ENCODE peak calls at places on chromosomes 6 and 20, in ten cellular contexts. U is cardiac muscle cell, L is aorta, D is heart right ventricle, M is neuronal stem cell, B is testis, F is endodermal cell, W is keratinocyte, J is heart left ventricle, P is SJSA1. I is an unnamed sample. For H3K9me3, the result is how much of the 10 kb centered on the place peaks cover.

GRCh38 chr20:35410613-35411012 is 1.2 kb downstream of the UQCC1 start:
- DNase-seq in U (no peak), L (no peak), D (no peak), M (no peak), B (no peak), F (no peak), W (no peak), J (no peak), P (no peak), I (no peak)

GRCh38 chr6:138564170-138564721 is 65.0 kb upstream of the NHSL1 start:
- DNase-seq in U (no peak), L (no peak), D (no peak), M (no peak), B (no peak), F (no peak), W (no peak), J (no peak), P (no peak), I (no peak)

GRCh38 chr6:149963212-149963461 is 606 bp upstream of the ULBP1 start:
- DNase-seq in U (peak), L (no peak), D (no peak), M (no peak), B (peak), F (peak), W (no peak), J (no peak), P (no peak), I (no peak)

GRCh38 chr20:50704971-50705370 is 13.6 kb upstream of the RIPOR3 start:
- DNase-seq in U (peak), L (no peak), D (no peak), M (no peak), B (no peak), F (no peak), W (no peak), J (no peak), P (no peak), I (no peak)

GRCh38 chr6:136440187-136440582 is 110.0 kb downstream of the MAP7 start:
- DNase-seq in U (no peak), L (no peak), D (no peak), M (no peak), B (no peak), F (no peak), W (peak), J (no peak), P (no peak), I (no peak)

GRCh38 chr6:169868458-169868857 is 117.0 kb downstream of the ERMARD start:
- DNase-seq in U (no peak), L (no peak), D (peak), M (no peak), B (peak), F (peak), W (no peak), J (peak), P (peak), I (no peak)

GRCh38 chr6:55397986-55398385 is 70.7 kb downstream of the GFRAL start:
- DNase-seq in U (peak), L (no peak), D (no peak), M (no peak), B (no peak), F (no peak), W (no peak), J (no peak), P (no peak), I (no peak)

GRCh38 chr6:18388252-18388651 is 1.1 kb downstream of the RNF144B start:
- DNase-seq in U (no peak), L (no peak), D (no peak), M (no peak), B (no peak), F (no peak), W (no peak), J (no peak), P (no peak), I (no peak)

GRCh38 chr6:74507649-74508048 is 698.2 kb downstream of the COL12A1 start:
- DNase-seq in U (no peak), L (no peak), D (no peak), M (no peak), B (no peak), F (no peak), W (no peak), J (no peak), P (no peak), I (no peak)

GRCh38 chr6:117919775-117920492 is 12.9 kb downstream of the SLC35F1 start:
- DNase-seq in U (no peak), L (peak), D (peak), M (peak), B (peak), F (peak), W (no peak), J (peak), P (no peak), I (peak)

GRCh38 chr6:68196645-68197044 is 438.4 kb upstream of the ADGRB3 start:
- DNase-seq in U (peak), L (no peak), D (no peak), M (no peak), B (no peak), F (no peak), W (no peak), J (no peak), P (no peak), I (no peak)

GRCh38 chr20:47843886-47844567 is 58.7 kb upstream of the SULF2 start:
- DNase-seq in U (no peak), L (no peak), D (no peak), M (no peak), B (no peak), F (peak), W (peak), J (no peak), P (no peak), I (no peak)

GRCh38 chr6:79605968-79606764 is 25.0 kb upstream of the SH3BGRL2 start:
- DNase-seq in U (no peak), L (no peak), D (no peak), M (no peak), B (no peak), F (peak), W (no peak), J (no peak), P (no peak), I (no peak)

GRCh38 chr20:34773726-34774125 is 51.7 kb downstream of the NCOA6 start:
- DNase-seq in U (no peak), L (no peak), D (no peak), M (no peak), B (no peak), F (no peak), W (no peak), J (no peak), P (no peak), I (no peak)

GRCh38 chr6:125002090-125002741 is 40.0 kb downstream of the RNF217 start:
- DNase-seq in U (peak), L (no peak), D (no peak), M (peak), B (peak), F (peak), W (no peak), J (no peak), P (peak), I (no peak)

GRCh38 chr20:19886666-19887288 is 128.7 kb downstream of the RIN2 start:
- DNase-seq in U (no peak), L (no peak), D (no peak), M (no peak), B (no peak), F (peak), W (no peak), J (no peak), P (no peak), I (no peak)

GRCh38 chr6:53544050-53544499 is 826 bp downstream of the GCLC start:
- DNase-seq in U (no peak), L (no peak), D (no peak), M (peak), B (peak), F (no peak), W (no peak), J (no peak), P (no peak), I (no peak)

GRCh38 chr6:158040051-158040803 is 58.6 kb downstream of the SYNJ2 start:
- DNase-seq in U (peak), L (peak), D (no peak), M (no peak), B (no peak), F (no peak), W (peak), J (peak), P (peak), I (peak)

GRCh38 chr6:12160350-12160749 is 129.8 kb upstream of the EDN1 start:
- DNase-seq in U (peak), L (no peak), D (no peak), M (no peak), B (no peak), F (no peak), W (no peak), J (no peak), P (peak), I (no peak)

GRCh38 chr6:15327271-15327670 is 81.4 kb downstream of the JARID2 start:
- DNase-seq in U (no peak), L (no peak), D (no peak), M (no peak), B (peak), F (no peak), W (no peak), J (no peak), P (no peak), I (no peak)

GRCh38 chr6:105302617-105303128 is 100.2 kb downstream of the PREP start:
- DNase-seq in U (no peak), L (no peak), D (no peak), M (no peak), B (no peak), F (peak), W (no peak), J (no peak), P (no peak), I (no peak)

GRCh38 chr6:105301072-105301503 is 101.8 kb downstream of the PREP start:
- DNase-seq in U (peak), L (no peak), D (no peak), M (no peak), B (no peak), F (no peak), W (no peak), J (peak), P (no peak), I (no peak)

GRCh38 chr6:105300090-105300489 is 102.8 kb downstream of the PREP start:
- DNase-seq in U (no peak), L (no peak), D (no peak), M (no peak), B (no peak), F (no peak), W (no peak), J (no peak), P (no peak), I (no peak)

GRCh38 chr6:105304366-105304765 is 98.5 kb downstream of the PREP start:
- DNase-seq in U (no peak), L (no peak), D (no peak), M (no peak), B (no peak), F (no peak), W (no peak), J (no peak), P (no peak), I (no peak)

GRCh38 chr6:105301756-105302616 is 100.9 kb downstream of the PREP start:
- DNase-seq in U (no peak), L (no peak), D (no peak), M (no peak), B (no peak), F (no peak), W (no peak), J (no peak), P (no peak), I (no peak)
- H3K9me3 ChIP-seq in U (under half), L (under half), D (under half), M (under half), B (under half), F (under half), W (under half), J (under half), P (under half), I (under half)

GRCh38 chr6:43076093-43076927 is at the start of gene PTK7:
- DNase-seq in U (peak), L (no peak), D (no peak), M (peak), B (peak), F (peak), W (no peak), J (no peak), P (peak), I (peak)

GRCh38 chr6:43075791-43076092 is 372 bp upstream of the PTK7 start:
- DNase-seq in U (no peak), L (no peak), D (no peak), M (no peak), B (no peak), F (no peak), W (no peak), J (no peak), P (no peak), I (no peak)

GRCh38 chr6:43078651-43079050 is 2.5 kb downstream of the PTK7 start:
- DNase-seq in U (peak), L (no peak), D (no peak), M (no peak), B (no peak), F (no peak), W (no peak), J (no peak), P (no peak), I (no peak)

GRCh38 chr6:43077981-43078411 is 1.9 kb downstream of the PTK7 start:
- DNase-seq in U (peak), L (no peak), D (no peak), M (no peak), B (no peak), F (peak), W (no peak), J (no peak), P (no peak), I (no peak)

GRCh38 chr6:43076928-43077809 is 1.1 kb downstream of the PTK7 start:
- DNase-seq in U (peak), L (no peak), D (no peak), M (no peak), B (no peak), F (peak), W (no peak), J (no peak), P (peak), I (peak)
- H3K27ac ChIP-seq in U (peak), L (no peak), D (no peak), M (no peak), B (peak), F (peak), W (peak), J (no peak), P (peak), I (peak)

DNA sequence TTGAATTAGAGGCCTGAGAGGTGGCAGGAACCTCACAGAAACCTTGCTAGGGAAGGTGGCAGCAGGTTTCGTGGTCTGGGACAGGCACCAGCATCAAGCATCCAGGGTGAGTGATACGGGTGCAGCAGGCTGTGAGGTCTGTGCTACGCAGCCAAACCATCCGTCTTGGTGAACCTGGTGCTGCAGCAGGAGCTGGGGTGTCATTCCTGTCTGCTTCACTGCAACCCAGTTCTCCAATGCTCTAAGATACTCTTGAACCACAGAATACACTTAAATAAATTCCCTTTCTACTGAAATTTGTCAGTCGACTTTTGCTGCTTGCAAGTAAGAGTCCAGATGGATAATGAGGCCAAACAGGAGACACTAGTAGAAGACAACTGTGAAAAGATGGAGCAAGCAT is 9.7 kb upstream of the CBLN4 start:
- DNase-seq in U (no peak), L (no peak), D (no peak), M (no peak), B (no peak), F (no peak), W (no peak), J (no peak), P (no peak), I (no peak)
- H3K9me3 ChIP-seq in U (under half), L (under half), D (under half), M (under half), B (under half), F (half or more), W (under half), J (under half), P (under half), I (under half)

DNA sequence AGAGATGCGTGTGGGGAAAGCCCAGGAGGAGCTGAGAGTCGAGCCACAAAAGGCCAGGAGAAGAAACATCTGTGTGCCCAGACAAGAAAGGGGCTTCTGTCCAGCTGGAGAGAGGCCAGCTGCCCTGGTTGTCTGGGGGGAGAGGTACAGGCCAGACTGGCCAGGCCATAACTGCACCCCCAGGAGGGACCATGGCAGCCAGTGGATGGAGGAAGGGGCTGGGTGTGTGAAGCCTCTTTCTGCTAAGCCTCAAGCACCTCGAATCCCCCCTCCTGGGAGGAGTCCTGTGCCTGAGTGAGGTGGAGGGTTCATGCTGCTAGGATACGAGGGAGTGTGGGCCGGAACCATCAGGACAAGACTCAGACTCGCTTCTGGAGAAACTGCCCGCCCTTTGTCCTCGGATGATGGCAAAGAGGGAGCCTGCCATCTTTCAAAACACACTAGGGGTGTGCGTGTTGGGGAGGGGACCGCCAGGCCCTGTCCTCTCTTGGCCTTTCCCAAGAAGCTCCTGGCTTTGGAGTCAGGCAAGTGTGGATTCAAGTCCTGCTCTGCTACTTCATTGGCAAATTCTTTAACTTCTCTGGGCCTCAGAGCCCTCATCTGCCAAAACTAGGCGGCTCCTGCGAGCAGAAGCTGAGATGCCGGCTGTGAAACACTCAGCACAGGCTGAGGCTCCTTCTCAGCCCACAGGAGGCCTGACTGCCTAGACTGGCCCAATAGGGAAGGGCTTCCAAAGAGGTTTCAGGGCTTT is 90.3 kb downstream of the ASXL1 start:
- DNase-seq in U (peak), L (peak), D (no peak), M (no peak), B (no peak), F (peak), W (no peak), J (peak), P (no peak), I (no peak)
- H3K27ac ChIP-seq in U (no peak), L (no peak), D (no peak), M (no peak), B (no peak), F (no peak), W (no peak), J (peak), P (no peak), I (peak)

GRCh38 chr20:25512709-25513108 is 72.6 kb downstream of the NINL start:
- DNase-seq in U (no peak), L (no peak), D (no peak), M (no peak), B (no peak), F (no peak), W (no peak), J (no peak), P (no peak), I (no peak)

GRCh38 chr20:25514195-25514594 is 71.1 kb downstream of the NINL start:
- DNase-seq in U (no peak), L (no peak), D (no peak), M (no peak), B (no peak), F (no peak), W (no peak), J (no peak), P (no peak), I (no peak)

GRCh38 chr20:25517124-25517523 is 68.2 kb downstream of the NINL start:
- DNase-seq in U (no peak), L (no peak), D (no peak), M (no peak), B (no peak), F (no peak), W (no peak), J (no peak), P (no peak), I (no peak)

GRCh38 chr20:25511183-25511582 is 74.1 kb downstream of the NINL start:
- DNase-seq in U (no peak), L (no peak), D (no peak), M (no peak), B (no peak), F (no peak), W (no peak), J (no peak), P (no peak), I (no peak)

DNA sequence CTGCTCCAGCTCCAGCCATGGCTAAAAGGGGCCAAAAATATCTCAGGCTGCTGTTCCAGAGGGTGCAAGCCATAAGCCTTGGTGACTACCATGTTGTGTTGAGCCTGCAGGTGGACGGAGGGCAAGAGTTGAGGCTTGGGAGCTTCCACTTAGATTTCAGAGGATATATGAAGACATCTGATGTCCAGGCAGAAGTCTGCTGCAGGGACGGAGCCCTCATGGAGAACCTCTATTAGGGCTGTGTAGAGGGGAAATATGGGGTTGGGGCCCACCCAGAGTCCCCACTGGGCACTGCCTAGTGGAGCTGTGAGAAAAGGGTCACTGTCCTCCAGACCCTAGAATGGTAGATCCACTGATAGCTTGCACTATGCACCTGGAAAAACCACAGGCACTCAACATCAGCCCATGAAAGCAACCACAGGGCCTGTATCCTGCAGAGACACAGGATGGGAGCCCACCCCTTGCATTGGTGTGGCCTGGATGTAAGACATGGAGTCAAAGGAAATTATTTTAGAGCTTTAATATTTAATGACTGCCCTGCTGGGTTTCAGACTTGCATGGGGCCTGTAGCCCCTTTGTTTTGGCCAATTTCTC is 70.5 kb downstream of the NINL start:
- DNase-seq in U (no peak), L (no peak), D (no peak), M (no peak), B (no peak), F (no peak), W (no peak), J (no peak), P (no peak), I (no peak)
- H3K9me3 ChIP-seq in U (under half), L (under half), D (under half), M (under half), B (under half), F (half or more), W (under half), J (under half), P (under half), I (under half)

GRCh38 chr20:49704932-49705336 is 8.7 kb downstream of the B4GALT5 start:
- DNase-seq in U (no peak), L (no peak), D (no peak), M (no peak), B (no peak), F (no peak), W (no peak), J (no peak), P (no peak), I (no peak)
- H3K27ac ChIP-seq in U (no peak), L (no peak), D (no peak), M (no peak), B (no peak), F (no peak), W (no peak), J (no peak), P (no peak), I (no peak)